ENCODE peak calls at places on chromosomes 12 and 14, in six cellular contexts. K is BJ; S is endothelial cell; D is naive thymus-derived CD4-positive, alpha-beta T cell; B is GM12865; T is glutamatergic neuron. Q is an unnamed sample.
A peak's percentile ranks its signal among the peaks of the same experiment; 100 is the strongest.

GRCh38 chr14:91533623-91534022 is 23.5 kb upstream of the PPP4R3A start:
- DNase-seq in K (no peak), D (no peak), T (no peak), S (no peak), B (no peak), Q (no peak)

GRCh38 chr12:118548887-118549286 is 172.5 kb downstream of the SUDS3 start:
- DNase-seq in B (no peak), S (no peak), T (no peak), K (no peak), D (no peak), Q (no peak)

GRCh38 chr12:51763743-51764142 is 84.8 kb downstream of the FIGNL2 start:
- DNase-seq in B (no peak), T (no peak), D (no peak), K (no peak), S (no peak), Q (no peak)

GRCh38 chr12:131452444-131452860 is 258.4 kb upstream of the SFSWAP start:
- DNase-seq in D (no peak), K (no peak), S (peak; percentile 61), B (peak; percentile 59), T (no peak), Q (no peak)

GRCh38 chr12:15679146-15679545 is 110.0 kb downstream of the EPS8 start:
- DNase-seq in T (no peak), S (no peak), D (no peak), K (no peak), B (no peak), Q (no peak)

GRCh38 chr12:110501378-110501721 is 561 bp downstream of the VPS29 start:
- DNase-seq in B (peak; percentile 49), S (peak; percentile 37), T (no peak), K (no peak), D (no peak), Q (no peak)

GRCh38 chr14:50599700-50600444 is 39.9 kb downstream of the ATL1 start:
- DNase-seq in D (no peak), K (no peak), B (peak; percentile 55), T (no peak), S (no peak), Q (peak; percentile 20)

GRCh38 chr12:68106160-68106559 is 53.4 kb downstream of the IFNG start:
- DNase-seq in B (no peak), T (no peak), S (no peak), K (peak; percentile 7), D (no peak), Q (no peak)

GRCh38 chr12:81170072-81170471 is 92.2 kb downstream of the ACSS3 start:
- DNase-seq in S (no peak), T (no peak), D (no peak), K (peak; percentile 1), B (no peak), Q (no peak)

GRCh38 chr12:1966561-1967211 is 37.6 kb downstream of the DCP1B start:
- DNase-seq in B (no peak), S (no peak), D (no peak), T (no peak), K (no peak), Q (no peak)

GRCh38 chr12:52945389-52946232 is 3.3 kb upstream of the KRT18 start:
- DNase-seq in D (no peak), S (no peak), B (no peak), K (no peak), T (no peak), Q (no peak)

GRCh38 chr14:65043893-65044595 is 57.3 kb downstream of the FNTB start:
- DNase-seq in D (no peak), B (no peak), K (no peak), T (no peak), S (no peak), Q (no peak)